ENCODE peak calls at places on chromosomes 6 and 20, in five cellular contexts. One of them, this sample, is unnamed.

GRCh38 chr20:14709439-14709838 is 372.0 kb upstream of the FLRT3 start:
- DNase-seq in stimulated activated naive CD8-positive, alpha-beta T cell treated with anti-CD3 and anti-CD28 coated beads, Interleukin-15, Interleukin-2, amounts not matched to agents 100 U/mL and 50 U/mL, for 24 hours: no peak
- DNase-seq in AG09319: no peak
- DNase-seq in activated CD4-positive, alpha-beta T cell treated with anti-CD3 and anti-CD28 coated beads, Interleukin-2, amount 10 ng/mL, durations not matched to agents 7 days and 5 days: no peak
- DNase-seq in GM23338: no peak
- DNase-seq in this sample: no peak

GRCh38 chr6:90217621-90218496 is 78.8 kb downstream of the BACH2 start:
- DNase-seq in GM23338: no peak
- DNase-seq in AG09319: peak; percentile 71
- DNase-seq in activated CD4-positive, alpha-beta T cell treated with anti-CD3 and anti-CD28 coated beads, Interleukin-2, amount 10 ng/mL, durations not matched to agents 7 days and 5 days: peak; percentile 46
- DNase-seq in stimulated activated naive CD8-positive, alpha-beta T cell treated with anti-CD3 and anti-CD28 coated beads, Interleukin-15, Interleukin-2, amounts not matched to agents 100 U/mL and 50 U/mL, for 24 hours: no peak
- DNase-seq in this sample: no peak

GRCh38 chr6:160391419-160392116 is 43.4 kb downstream of the SLC22A3 start:
- DNase-seq in stimulated activated naive CD8-positive, alpha-beta T cell treated with anti-CD3 and anti-CD28 coated beads, Interleukin-15, Interleukin-2, amounts not matched to agents 100 U/mL and 50 U/mL, for 24 hours: no peak
- DNase-seq in AG09319: no peak
- DNase-seq in GM23338: no peak
- DNase-seq in activated CD4-positive, alpha-beta T cell treated with anti-CD3 and anti-CD28 coated beads, Interleukin-2, amount 10 ng/mL, durations not matched to agents 7 days and 5 days: no peak
- DNase-seq in this sample: no peak

GRCh38 chr20:50298554-50299324 is 108.1 kb downstream of the CEBPB start:
- DNase-seq in stimulated activated naive CD8-positive, alpha-beta T cell treated with anti-CD3 and anti-CD28 coated beads, Interleukin-15, Interleukin-2, amounts not matched to agents 100 U/mL and 50 U/mL, for 24 hours: no peak
- DNase-seq in activated CD4-positive, alpha-beta T cell treated with anti-CD3 and anti-CD28 coated beads, Interleukin-2, amount 10 ng/mL, durations not matched to agents 7 days and 5 days: no peak
- DNase-seq in GM23338: no peak
- DNase-seq in AG09319: no peak
- DNase-seq in this sample: no peak

GRCh38 chr6:56693246-56693607 is 50.5 kb upstream of the DST start:
- DNase-seq in GM23338: no peak
- DNase-seq in AG09319: peak; percentile 86
- DNase-seq in stimulated activated naive CD8-positive, alpha-beta T cell treated with anti-CD3 and anti-CD28 coated beads, Interleukin-15, Interleukin-2, amounts not matched to agents 100 U/mL and 50 U/mL, for 24 hours: no peak
- DNase-seq in activated CD4-positive, alpha-beta T cell treated with anti-CD3 and anti-CD28 coated beads, Interleukin-2, amount 10 ng/mL, durations not matched to agents 7 days and 5 days: no peak
- DNase-seq in this sample: peak; percentile 74

GRCh38 chr6:110341671-110342304 is 16.4 kb downstream of the METTL24 start:
- DNase-seq in GM23338: peak; percentile 79
- DNase-seq in activated CD4-positive, alpha-beta T cell treated with anti-CD3 and anti-CD28 coated beads, Interleukin-2, amount 10 ng/mL, durations not matched to agents 7 days and 5 days: no peak
- DNase-seq in stimulated activated naive CD8-positive, alpha-beta T cell treated with anti-CD3 and anti-CD28 coated beads, Interleukin-15, Interleukin-2, amounts not matched to agents 100 U/mL and 50 U/mL, for 24 hours: no peak
- DNase-seq in AG09319: no peak
- DNase-seq in this sample: no peak

GRCh38 chr20:37192137-37192854 is 12.9 kb upstream of the MROH8 start:
- DNase-seq in activated CD4-positive, alpha-beta T cell treated with anti-CD3 and anti-CD28 coated beads, Interleukin-2, amount 10 ng/mL, durations not matched to agents 7 days and 5 days: peak; percentile 78
- DNase-seq in GM23338: peak; percentile 80
- DNase-seq in AG09319: peak; percentile 75
- DNase-seq in stimulated activated naive CD8-positive, alpha-beta T cell treated with anti-CD3 and anti-CD28 coated beads, Interleukin-15, Interleukin-2, amounts not matched to agents 100 U/mL and 50 U/mL, for 24 hours: peak; percentile 74
- DNase-seq in this sample: peak; percentile 87

GRCh38 chr6:27091661-27092315 is 155.7 kb upstream of the PRSS16 start:
- DNase-seq in activated CD4-positive, alpha-beta T cell treated with anti-CD3 and anti-CD28 coated beads, Interleukin-2, amount 10 ng/mL, durations not matched to agents 7 days and 5 days: peak; percentile 12
- DNase-seq in stimulated activated naive CD8-positive, alpha-beta T cell treated with anti-CD3 and anti-CD28 coated beads, Interleukin-15, Interleukin-2, amounts not matched to agents 100 U/mL and 50 U/mL, for 24 hours: peak; percentile 61
- DNase-seq in GM23338: peak; percentile 54
- DNase-seq in AG09319: peak; percentile 69
- DNase-seq in this sample: peak; percentile 93

GRCh38 chr20:62362991-62363919 is 3.9 kb downstream of the LAMA5 start:
- DNase-seq in AG09319: no peak
- DNase-seq in GM23338: peak; percentile 63
- DNase-seq in stimulated activated naive CD8-positive, alpha-beta T cell treated with anti-CD3 and anti-CD28 coated beads, Interleukin-15, Interleukin-2, amounts not matched to agents 100 U/mL and 50 U/mL, for 24 hours: no peak
- DNase-seq in activated CD4-positive, alpha-beta T cell treated with anti-CD3 and anti-CD28 coated beads, Interleukin-2, amount 10 ng/mL, durations not matched to agents 7 days and 5 days: no peak
- DNase-seq in this sample: no peak

GRCh38 chr6:163741743-163742363 is 327.3 kb downstream of the QKI start:
- DNase-seq in activated CD4-positive, alpha-beta T cell treated with anti-CD3 and anti-CD28 coated beads, Interleukin-2, amount 10 ng/mL, durations not matched to agents 7 days and 5 days: no peak
- DNase-seq in AG09319: no peak
- DNase-seq in GM23338: no peak
- DNase-seq in stimulated activated naive CD8-positive, alpha-beta T cell treated with anti-CD3 and anti-CD28 coated beads, Interleukin-15, Interleukin-2, amounts not matched to agents 100 U/mL and 50 U/mL, for 24 hours: no peak
- DNase-seq in this sample: no peak

GRCh38 chr6:38348366-38348765 is 291.4 kb downstream of the BTBD9 start:
- DNase-seq in AG09319: no peak
- DNase-seq in stimulated activated naive CD8-positive, alpha-beta T cell treated with anti-CD3 and anti-CD28 coated beads, Interleukin-15, Interleukin-2, amounts not matched to agents 100 U/mL and 50 U/mL, for 24 hours: no peak
- DNase-seq in GM23338: no peak
- DNase-seq in activated CD4-positive, alpha-beta T cell treated with anti-CD3 and anti-CD28 coated beads, Interleukin-2, amount 10 ng/mL, durations not matched to agents 7 days and 5 days: no peak
- DNase-seq in this sample: no peak

GRCh38 chr6:43052225-43052841 is 1.3 kb downstream of the CUL7 start:
- DNase-seq in activated CD4-positive, alpha-beta T cell treated with anti-CD3 and anti-CD28 coated beads, Interleukin-2, amount 10 ng/mL, durations not matched to agents 7 days and 5 days: no peak
- DNase-seq in AG09319: no peak
- DNase-seq in stimulated activated naive CD8-positive, alpha-beta T cell treated with anti-CD3 and anti-CD28 coated beads, Interleukin-15, Interleukin-2, amounts not matched to agents 100 U/mL and 50 U/mL, for 24 hours: no peak
- DNase-seq in GM23338: no peak
- DNase-seq in this sample: no peak

GRCh38 chr20:6026051-6026450 is 27.8 kb downstream of the LRRN4 start:
- DNase-seq in AG09319: no peak
- DNase-seq in stimulated activated naive CD8-positive, alpha-beta T cell treated with anti-CD3 and anti-CD28 coated beads, Interleukin-15, Interleukin-2, amounts not matched to agents 100 U/mL and 50 U/mL, for 24 hours: no peak
- DNase-seq in GM23338: no peak
- DNase-seq in activated CD4-positive, alpha-beta T cell treated with anti-CD3 and anti-CD28 coated beads, Interleukin-2, amount 10 ng/mL, durations not matched to agents 7 days and 5 days: no peak
- DNase-seq in this sample: no peak

GRCh38 chr6:3119040-3119723 is 671 bp downstream of the BPHL start:
- DNase-seq in activated CD4-positive, alpha-beta T cell treated with anti-CD3 and anti-CD28 coated beads, Interleukin-2, amount 10 ng/mL, durations not matched to agents 7 days and 5 days: no peak
- DNase-seq in stimulated activated naive CD8-positive, alpha-beta T cell treated with anti-CD3 and anti-CD28 coated beads, Interleukin-15, Interleukin-2, amounts not matched to agents 100 U/mL and 50 U/mL, for 24 hours: no peak
- DNase-seq in AG09319: no peak
- DNase-seq in GM23338: no peak
- DNase-seq in this sample: no peak

GRCh38 chr6:87938287-87938686 is 109.4 kb upstream of the SPACA1 start:
- DNase-seq in stimulated activated naive CD8-positive, alpha-beta T cell treated with anti-CD3 and anti-CD28 coated beads, Interleukin-15, Interleukin-2, amounts not matched to agents 100 U/mL and 50 U/mL, for 24 hours: no peak
- DNase-seq in GM23338: peak; percentile 15
- DNase-seq in activated CD4-positive, alpha-beta T cell treated with anti-CD3 and anti-CD28 coated beads, Interleukin-2, amount 10 ng/mL, durations not matched to agents 7 days and 5 days: no peak
- DNase-seq in AG09319: no peak
- DNase-seq in this sample: no peak

GRCh38 chr6:5854900-5855299 is 151.8 kb downstream of the NRN1 start:
- DNase-seq in activated CD4-positive, alpha-beta T cell treated with anti-CD3 and anti-CD28 coated beads, Interleukin-2, amount 10 ng/mL, durations not matched to agents 7 days and 5 days: no peak
- DNase-seq in GM23338: peak; percentile 17
- DNase-seq in AG09319: no peak
- DNase-seq in stimulated activated naive CD8-positive, alpha-beta T cell treated with anti-CD3 and anti-CD28 coated beads, Interleukin-15, Interleukin-2, amounts not matched to agents 100 U/mL and 50 U/mL, for 24 hours: no peak
- DNase-seq in this sample: no peak

GRCh38 chr6:30007132-30007764 is 53.8 kb upstream of the POLR1H start:
- DNase-seq in GM23338: peak; percentile 89
- DNase-seq in activated CD4-positive, alpha-beta T cell treated with anti-CD3 and anti-CD28 coated beads, Interleukin-2, amount 10 ng/mL, durations not matched to agents 7 days and 5 days: no peak
- DNase-seq in AG09319: no peak
- DNase-seq in stimulated activated naive CD8-positive, alpha-beta T cell treated with anti-CD3 and anti-CD28 coated beads, Interleukin-15, Interleukin-2, amounts not matched to agents 100 U/mL and 50 U/mL, for 24 hours: peak; percentile 15
- DNase-seq in this sample: no peak

GRCh38 chr6:25963426-25964123 is 973 bp downstream of the TRIM38 start:
- DNase-seq in AG09319: no peak
- DNase-seq in stimulated activated naive CD8-positive, alpha-beta T cell treated with anti-CD3 and anti-CD28 coated beads, Interleukin-15, Interleukin-2, amounts not matched to agents 100 U/mL and 50 U/mL, for 24 hours: no peak
- DNase-seq in GM23338: peak; percentile 93
- DNase-seq in activated CD4-positive, alpha-beta T cell treated with anti-CD3 and anti-CD28 coated beads, Interleukin-2, amount 10 ng/mL, durations not matched to agents 7 days and 5 days: no peak
- DNase-seq in this sample: peak; percentile 4

GRCh38 chr6:2117447-2117846 is 128.0 kb downstream of the GMDS start:
- DNase-seq in AG09319: no peak
- DNase-seq in activated CD4-positive, alpha-beta T cell treated with anti-CD3 and anti-CD28 coated beads, Interleukin-2, amount 10 ng/mL, durations not matched to agents 7 days and 5 days: no peak
- DNase-seq in GM23338: no peak
- DNase-seq in stimulated activated naive CD8-positive, alpha-beta T cell treated with anti-CD3 and anti-CD28 coated beads, Interleukin-15, Interleukin-2, amounts not matched to agents 100 U/mL and 50 U/mL, for 24 hours: no peak
- DNase-seq in this sample: no peak

This sample was measured in A673.